ENCODE peak calls at places on chromosomes 2 and 18, in four cellular contexts. G is heart left ventricle; A is CD8-positive, alpha-beta T cell; C is mucosa of descending colon. U is an unnamed sample.

GRCh38 chr2:173872714-173873113 is 92.5 kb downstream of the SP3 start:
- DNase-seq in G (no peak), A (no peak), C (no peak), U (no peak)

GRCh38 chr2:63661076-63661475 is 72.3 kb downstream of the MDH1 start:
- DNase-seq in G (no peak), A (no peak), C (no peak), U (peak)

GRCh38 chr2:160606336-160606735 is 112.7 kb upstream of the RBMS1 start:
- DNase-seq in G (no peak), A (no peak), C (no peak), U (peak)

GRCh38 chr2:231530099-231531085 is at the start of gene NMUR1:
- DNase-seq in G (peak), A (peak), C (peak), U (no peak)

GRCh38 chr2:241862093-241862492 is 3.4 kb upstream of the PDCD1 start:
- DNase-seq in G (peak), A (peak), C (no peak), U (no peak)

GRCh38 chr2:133777607-133778006 is 209.3 kb upstream of the NCKAP5 start:
- DNase-seq in G (peak), A (no peak), C (no peak), U (peak)

GRCh38 chr2:186732843-186733242 is 39.0 kb downstream of the FAM171B start:
- DNase-seq in G (no peak), A (no peak), C (no peak), U (no peak)

GRCh38 chr18:4126939-4127338 is 328.2 kb downstream of the DLGAP1 start:
- DNase-seq in G (no peak), A (no peak), C (no peak), U (no peak)

GRCh38 chr2:88709117-88709739 is 17.8 kb downstream of the RPIA start:
- DNase-seq in G (no peak), A (no peak), C (no peak), U (peak)

GRCh38 chr18:76627444-76627843 is 132.4 kb upstream of the ZNF516 start:
- DNase-seq in G (no peak), A (no peak), C (no peak), U (no peak)

DNA sequence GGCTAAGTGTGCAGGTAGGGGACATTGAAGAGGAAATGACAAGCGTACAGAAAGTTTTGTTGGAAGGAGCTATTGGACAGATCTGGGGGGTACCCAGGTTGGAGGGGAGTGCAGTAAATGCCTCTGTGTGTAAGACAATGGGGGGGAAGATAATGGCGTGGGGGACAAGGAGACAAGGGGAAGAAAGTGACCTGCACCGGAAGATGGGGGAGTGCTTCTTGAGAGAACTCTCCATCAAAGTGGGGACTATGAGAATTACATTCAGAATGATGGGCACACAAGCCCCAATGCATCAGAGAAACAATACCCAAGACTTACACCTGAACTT is 189.9 kb downstream of the ALPK2 start:
- DNase-seq in G (no peak), A (no peak), C (no peak), U (no peak)
- H3K4me3 ChIP-seq in G (no peak), A (peak), C (no peak), U (no peak)

GRCh38 chr2:124626993-124627392 is 601.9 kb downstream of the CNTNAP5 start:
- DNase-seq in G (no peak), A (no peak), C (no peak), U (no peak)
- TF ChIP-seq CTCF in G (no peak), A (no peak), C (no peak), U (no peak)

DNA sequence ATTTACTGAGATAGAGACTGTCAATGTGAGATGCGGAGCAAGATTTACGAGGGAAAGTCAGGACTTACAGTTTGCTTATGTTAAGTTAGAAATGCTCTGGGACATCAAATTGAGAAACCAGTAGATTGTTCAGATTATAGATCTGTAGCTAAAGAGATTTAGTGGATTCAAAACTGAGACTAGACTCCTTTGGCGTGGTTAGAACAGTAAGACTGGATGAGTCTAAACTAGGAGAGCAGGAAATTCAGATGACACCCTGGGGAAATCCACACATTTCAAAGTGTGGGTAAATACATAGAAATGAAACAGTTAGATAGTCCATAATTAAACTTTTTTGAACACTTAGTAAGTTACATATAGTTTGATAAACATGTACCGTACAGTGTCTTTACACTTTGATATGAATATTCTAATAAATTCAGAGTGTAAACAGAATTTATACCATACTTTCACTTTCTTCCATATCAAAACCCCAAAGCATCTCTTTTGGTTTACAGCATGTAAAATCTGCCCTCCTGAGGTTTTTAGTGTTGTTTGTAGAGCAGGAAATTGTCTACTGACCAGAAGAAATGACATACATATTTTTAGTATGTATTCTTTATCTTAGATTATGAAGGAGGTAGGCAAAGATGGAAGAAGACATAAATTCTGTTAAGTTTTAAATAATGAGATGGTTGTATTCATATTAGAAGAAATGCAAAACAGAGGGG is 231.5 kb downstream of the NYAP2 start:
- DNase-seq in G (no peak), A (no peak), C (no peak), U (peak)
- H3K4me3 ChIP-seq in G (no peak), A (no peak), C (no peak), U (no peak)

GRCh38 chr2:85907671-85908157 is 18.9 kb upstream of the ST3GAL5 start:
- DNase-seq in G (no peak), A (no peak), C (no peak), U (peak)

GRCh38 chr2:85906748-85907147 is 18.0 kb upstream of the ST3GAL5 start:
- DNase-seq in G (no peak), A (no peak), C (no peak), U (no peak)

GRCh38 chr2:85905187-85905666 is 16.4 kb upstream of the ST3GAL5 start:
- DNase-seq in G (no peak), A (no peak), C (no peak), U (peak)

GRCh38 chr2:85903849-85904248 is 15.1 kb upstream of the ST3GAL5 start:
- DNase-seq in G (no peak), A (no peak), C (no peak), U (no peak)

DNA sequence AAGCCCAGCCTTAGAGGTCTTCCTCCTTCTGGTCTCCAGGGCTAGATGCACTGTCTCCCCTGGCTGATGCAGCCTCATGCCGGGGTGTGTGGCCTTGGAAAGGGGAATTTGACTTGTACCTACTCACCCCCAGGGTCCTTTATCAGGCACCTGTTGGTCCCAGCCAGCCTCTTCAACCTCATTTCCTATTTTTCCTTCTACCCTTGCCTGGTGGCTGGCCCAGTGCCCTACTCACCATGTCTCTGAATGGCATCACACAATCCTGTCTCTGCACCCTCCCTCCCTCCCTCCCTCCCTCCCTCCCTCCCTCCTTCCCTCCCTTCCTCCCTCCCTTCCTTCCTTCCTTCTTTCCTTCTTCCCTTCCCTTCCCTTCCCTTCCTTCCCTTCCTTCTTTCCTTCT is 17.1 kb upstream of the ST3GAL5 start:
- DNase-seq in G (no peak), A (no peak), C (no peak), U (no peak)
- TF ChIP-seq CTCF in G (no peak), A (no peak), C (no peak), U (no peak)

GRCh38 chr2:62302763-62303435 is 107.0 kb downstream of the B3GNT2 start:
- DNase-seq in G (no peak), A (no peak), C (no peak), U (no peak)

GRCh38 chr2:62305421-62306176 is 109.7 kb downstream of the B3GNT2 start:
- DNase-seq in G (no peak), A (peak), C (no peak), U (no peak)

GRCh38 chr2:62300925-62301324 is 105.0 kb downstream of the B3GNT2 start:
- DNase-seq in G (no peak), A (no peak), C (no peak), U (no peak)

GRCh38 chr2:62304429-62305417 is 108.8 kb downstream of the B3GNT2 start:
- DNase-seq in G (no peak), A (peak), C (peak), U (peak)

GRCh38 chr2:62303818-62304217 is 107.9 kb downstream of the B3GNT2 start:
- DNase-seq in G (no peak), A (no peak), C (no peak), U (no peak)
- H3K4me3 ChIP-seq in G (no peak), A (no peak), C (no peak), U (no peak)